ENCODE peak calls at places on chromosomes 13 and 19, in ten cellular contexts. T is adrenal gland, C is fibroblast of lung, Q is RWPE1, P is lower leg skin, O is astrocyte of the spinal cord, Z is A549, Y is neural progenitor cell, D is cardiac fibroblast, U is stomach. H is an unnamed sample.

GRCh38 chr19:13120817-13121216 is 2.8 kb downstream of the NACC1 start:
- DNase-seq in Q (no peak), O (peak; percentile 72), Z (no peak), U (no peak), Y (no peak), C (peak; percentile 19), T (no peak), P (no peak), D (peak; percentile 71), H (no peak)

GRCh38 chr19:4403005-4403761 is 743 bp downstream of the CHAF1A start:
- DNase-seq in O (no peak), D (no peak), Y (peak; percentile 40), T (peak; percentile 52), U (no peak), C (no peak), Q (no peak), Z (peak; percentile 11), P (peak; percentile 24), H (no peak)

GRCh38 chr13:78595819-78596700 is 7.3 kb downstream of the POU4F1 start:
- DNase-seq in Y (peak; percentile 81), D (no peak), Z (peak; percentile 19), O (no peak), T (no peak), U (no peak), C (peak; percentile 10), P (no peak), Q (no peak), H (peak; percentile 72)

GRCh38 chr13:102774210-102774560 is 599 bp upstream of the TEX30 start:
- DNase-seq in Y (no peak), C (no peak), T (peak; percentile 29), D (no peak), O (no peak), Z (no peak), Q (no peak), U (no peak), P (peak; percentile 16), H (no peak)

GRCh38 chr13:112879283-112879833 is 89.7 kb upstream of the MCF2L start:
- DNase-seq in U (no peak), P (no peak), Z (no peak), Q (no peak), O (no peak), D (peak; percentile 48), T (no peak), C (peak; percentile 27), Y (no peak), H (peak; percentile 54)

GRCh38 chr19:16470911-16471811 is 609 bp downstream of the EPS15L1 start:
- DNase-seq in Y (peak; percentile 44), T (no peak), P (no peak), O (peak; percentile 36), U (no peak), Z (no peak), Q (peak; percentile 57), D (peak; percentile 44), C (peak; percentile 49), H (no peak)

GRCh38 chr13:19661561-19661960 is 28.1 kb downstream of the MPHOSPH8 start:
- DNase-seq in C (no peak), O (no peak), Y (no peak), D (no peak), T (no peak), P (no peak), Z (no peak), Q (no peak), U (no peak), H (no peak)

GRCh38 chr13:96726651-96727050 is 267.6 kb downstream of the OXGR1 start:
- DNase-seq in Q (no peak), Y (no peak), D (no peak), P (no peak), C (no peak), T (no peak), Z (no peak), O (no peak), U (no peak), H (no peak)

DNA sequence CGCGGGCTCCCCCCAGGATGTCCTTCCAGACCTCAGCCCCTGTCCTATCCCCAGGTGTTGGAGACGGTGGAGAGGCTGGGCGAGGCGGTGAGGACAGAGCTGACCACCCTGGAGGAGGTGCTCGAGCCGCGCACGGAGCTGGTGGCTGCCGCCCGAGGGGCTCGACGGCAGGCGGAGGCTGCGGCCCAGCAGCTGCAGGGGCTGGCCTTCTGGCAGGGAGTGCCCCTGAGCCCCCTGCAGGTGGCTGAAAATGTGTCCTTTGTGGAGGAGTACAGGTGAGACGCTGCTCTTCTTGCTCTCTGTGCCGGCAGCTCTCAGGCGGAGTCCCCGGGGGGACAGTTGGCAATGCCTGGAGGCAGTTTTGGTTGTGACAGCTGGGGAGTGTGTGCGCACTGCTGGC is 6.9 kb downstream of the TTYH1 start:
- DNase-seq in Z (no peak), P (no peak), T (no peak), U (no peak), Q (no peak), C (no peak), D (no peak), O (no peak), Y (no peak), H (no peak)
- TF ChIP-seq CTCF in Z (no peak), P (no peak), T (no peak), U (no peak), Q (no peak), C (no peak), D (no peak), O (no peak), Y (no peak), H (no peak)

DNA sequence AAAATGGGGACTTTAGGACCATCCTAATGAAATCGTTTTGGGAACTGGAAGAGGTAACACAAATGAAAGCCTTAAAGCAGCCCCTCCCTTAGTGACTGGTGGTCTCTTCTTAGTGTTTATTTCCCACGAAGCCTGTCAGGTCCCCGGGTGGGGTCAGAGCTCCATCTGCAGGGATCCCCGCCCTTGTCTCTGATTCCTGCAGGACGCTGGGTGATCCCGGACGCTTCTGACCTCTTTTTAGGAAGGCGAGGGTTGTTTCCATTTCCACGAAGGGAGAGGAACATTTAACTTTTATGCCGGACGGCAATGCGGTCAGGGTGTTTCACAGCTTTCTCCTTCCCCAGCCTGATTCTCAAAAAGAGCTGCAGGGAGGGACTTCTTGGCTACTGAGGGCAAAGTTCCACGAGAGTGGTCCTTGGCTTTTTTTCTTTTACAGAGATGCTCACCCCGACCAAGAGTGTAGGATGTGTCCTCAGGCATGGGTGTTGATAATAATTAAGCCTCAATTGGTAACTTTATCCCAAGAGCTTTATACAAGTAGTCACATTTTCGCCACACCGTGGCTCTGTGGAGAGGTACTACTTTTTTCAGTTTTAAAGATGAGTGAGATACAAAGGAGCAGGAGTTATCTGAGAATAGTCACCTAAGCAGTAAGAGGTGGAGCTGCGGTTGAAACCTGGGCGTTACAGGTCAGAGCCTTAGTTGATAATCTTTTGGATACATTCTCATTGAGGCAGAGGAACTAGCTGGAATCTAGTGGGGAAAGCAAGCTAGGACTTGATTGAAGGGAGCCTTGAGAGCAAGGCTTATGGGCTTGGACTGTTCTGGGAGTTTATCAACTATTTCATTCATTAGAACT is 813 bp downstream of the ZNF284 start:
- DNase-seq in D (peak; percentile 5), P (no peak), O (no peak), T (no peak), C (no peak), U (no peak), Y (no peak), Q (peak; percentile 5), Z (no peak), H (no peak)
- TF ChIP-seq CTCF in D (no peak), P (no peak), O (no peak), T (no peak), C (no peak), U (no peak), Y (no peak), Q (no peak), Z (no peak), H (peak; percentile 22)

GRCh38 chr19:37959665-37960114 is 52.7 kb downstream of the SIPA1L3 start:
- DNase-seq in T (no peak), P (no peak), D (no peak), Q (no peak), C (no peak), O (no peak), U (no peak), Z (no peak), Y (no peak), H (no peak)

GRCh38 chr19:37966211-37967072 is 59.4 kb downstream of the SIPA1L3 start:
- DNase-seq in C (no peak), Z (no peak), T (no peak), Q (peak; percentile 36), Y (no peak), P (no peak), O (peak; percentile 25), U (no peak), D (no peak), H (peak; percentile 75)

GRCh38 chr19:37961198-37961597 is 54.2 kb downstream of the SIPA1L3 start:
- DNase-seq in O (no peak), P (no peak), C (no peak), D (no peak), Q (no peak), U (no peak), T (no peak), Y (no peak), Z (no peak), H (no peak)

GRCh38 chr19:37964109-37964508 is 57.1 kb downstream of the SIPA1L3 start:
- DNase-seq in T (no peak), Z (no peak), Y (no peak), C (no peak), O (peak; percentile 44), U (no peak), Q (no peak), D (no peak), P (no peak), H (no peak)

DNA sequence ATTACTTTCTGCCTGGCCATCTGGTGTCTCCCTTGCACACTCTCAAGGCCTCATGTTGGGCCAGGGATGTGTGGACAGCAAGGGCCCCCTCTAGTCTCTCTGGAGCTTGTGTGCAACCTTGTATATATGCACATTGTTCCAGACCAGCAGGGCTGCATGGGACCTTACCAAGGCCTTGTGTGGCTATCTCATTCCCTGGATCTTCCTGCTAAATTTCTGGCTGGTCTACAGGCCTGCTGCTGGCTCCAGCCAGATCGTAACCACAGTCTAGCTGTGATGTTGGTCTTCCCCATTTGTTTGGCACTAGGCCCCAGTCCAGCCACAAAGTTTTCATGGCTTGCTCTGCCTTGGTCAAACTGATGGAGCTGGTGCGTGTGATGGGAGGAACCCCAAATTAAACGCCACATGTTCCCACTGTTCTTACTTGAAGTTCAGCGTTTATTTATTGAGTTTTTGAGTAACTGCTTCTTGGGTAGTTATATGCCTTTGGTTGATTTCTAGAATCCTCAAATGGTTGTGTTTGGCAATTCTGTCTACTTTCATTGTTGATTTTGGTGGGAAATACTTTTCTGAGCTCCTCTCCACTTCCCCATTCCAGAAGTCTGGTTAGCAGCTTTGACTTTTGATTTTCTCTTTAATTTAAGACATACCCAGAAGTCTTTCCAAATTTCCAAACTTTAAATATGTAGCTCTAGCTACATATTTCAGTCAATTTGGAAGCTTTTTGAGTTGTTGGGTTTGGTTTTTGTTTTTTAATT is 56.4 kb downstream of the SIPA1L3 start:
- DNase-seq in U (no peak), Q (no peak), D (peak; percentile 50), Y (no peak), T (no peak), P (no peak), Z (no peak), C (peak; percentile 50), O (peak; percentile 89), H (peak; percentile 27)
- TF ChIP-seq CTCF in U (no peak), Q (no peak), D (no peak), Y (no peak), T (no peak), P (no peak), Z (no peak), C (no peak), O (peak; percentile 8), H (no peak)

DNA sequence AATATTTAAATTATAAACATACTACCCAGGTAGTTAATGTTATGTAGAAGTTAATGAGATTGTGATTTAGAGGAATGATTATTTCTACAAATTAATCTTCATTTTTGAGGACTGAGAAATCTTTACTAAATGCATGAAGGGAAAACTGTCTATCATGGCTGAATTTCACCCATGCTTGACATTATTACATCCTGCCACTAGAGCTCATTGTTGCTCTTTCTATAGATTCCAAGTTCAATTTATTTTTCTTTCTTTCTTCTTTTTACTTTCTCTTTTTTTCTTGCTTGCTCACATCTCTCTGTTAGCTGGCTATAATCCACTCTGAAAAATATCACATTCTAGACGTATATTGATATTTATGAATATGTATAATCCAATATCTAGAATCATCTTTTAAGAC is 505.0 kb upstream of the KLHL1 start:
- DNase-seq in Y (no peak), Z (no peak), U (no peak), P (no peak), T (no peak), C (peak; percentile 28), D (no peak), O (no peak), Q (no peak), H (no peak)
- TF ChIP-seq CTCF in Y (peak; percentile 52), Z (no peak), U (no peak), P (no peak), T (peak; percentile 18), C (no peak), D (no peak), O (peak; percentile 25), Q (no peak), H (peak; percentile 79)

H was measured in chondrocyte.